ENCODE peak calls at places on chromosomes 11 and 22, in seven cellular contexts. B, Y, J, K, L, E and Z are unnamed samples.

GRCh38 chr11:133636686-133637085 is 104.4 kb upstream of the OPCML start:
- DNase-seq in B (no peak), Y (no peak), J (no peak), K (no peak), L (no peak), E (no peak), Z (no peak)

GRCh38 chr11:71282581-71283351 is 30.4 kb upstream of the SHANK2 start:
- DNase-seq in B (no peak), Y (peak), J (no peak), K (peak), L (peak), E (no peak), Z (no peak)

GRCh38 chr11:65855927-65856363 is 2.0 kb downstream of the CFL1 start:
- DNase-seq in B (no peak), Y (no peak), J (no peak), K (no peak), L (no peak), E (no peak), Z (no peak)

GRCh38 chr11:100981196-100981824 is 148.3 kb downstream of the PGR start:
- DNase-seq in B (no peak), Y (no peak), J (no peak), K (no peak), L (no peak), E (no peak), Z (no peak)

GRCh38 chr11:83574516-83574915 is 288.3 kb upstream of the CCDC90B start:
- DNase-seq in B (no peak), Y (no peak), J (no peak), K (no peak), L (no peak), E (no peak), Z (no peak)

GRCh38 chr11:65663634-65664200 is 1.0 kb upstream of the RELA start:
- DNase-seq in B (no peak), Y (peak), J (no peak), K (peak), L (peak), E (peak), Z (no peak)

GRCh38 chr11:66412110-66412509 is 8.7 kb upstream of the NPAS4 start:
- DNase-seq in B (no peak), Y (no peak), J (no peak), K (no peak), L (no peak), E (no peak), Z (no peak)

GRCh38 chr11:71402878-71403277 is 45.3 kb downstream of the DHCR7 start:
- DNase-seq in B (no peak), Y (no peak), J (no peak), K (no peak), L (no peak), E (no peak), Z (no peak)

GRCh38 chr22:44448271-44448780 is 49.7 kb downstream of the RTL6 start:
- DNase-seq in B (peak), Y (peak), J (no peak), K (peak), L (peak), E (peak), Z (no peak)

GRCh38 chr22:40345801-40346177 is 511 bp upstream of the ADSL start:
- DNase-seq in B (no peak), Y (no peak), J (no peak), K (peak), L (peak), E (no peak), Z (peak)

GRCh38 chr22:30250713-30251267 is 4.2 kb upstream of the LIF start:
- DNase-seq in B (peak), Y (no peak), J (no peak), K (peak), L (no peak), E (no peak), Z (no peak)

GRCh38 chr22:25403284-25403606 is 161.2 kb upstream of the GRK3 start:
- DNase-seq in B (no peak), Y (no peak), J (no peak), K (no peak), L (no peak), E (no peak), Z (no peak)

GRCh38 chr11:126307706-126308105 is 3.8 kb downstream of the DCPS start:
- DNase-seq in B (peak), Y (no peak), J (no peak), K (no peak), L (no peak), E (no peak), Z (peak)

GRCh38 chr22:24772493-24773220 is 1.9 kb downstream of the PIWIL3 start:
- DNase-seq in B (peak), Y (no peak), J (no peak), K (no peak), L (no peak), E (no peak), Z (peak)

GRCh38 chr22:49827853-49828598 is at the start of gene BRD1:
- DNase-seq in B (peak), Y (no peak), J (no peak), K (peak), L (peak), E (no peak), Z (no peak)

GRCh38 chr11:70116386-70117077 is 38.4 kb downstream of the ANO1 start:
- DNase-seq in B (no peak), Y (no peak), J (no peak), K (peak), L (no peak), E (no peak), Z (no peak)

GRCh38 chr22:19678949-19679348 is 35.4 kb upstream of the SEPTIN5 start:
- DNase-seq in B (no peak), Y (no peak), J (no peak), K (no peak), L (no peak), E (no peak), Z (no peak)

GRCh38 chr22:50105529-50106100 is 15.8 kb downstream of the MOV10L1 start:
- DNase-seq in B (no peak), Y (no peak), J (no peak), K (no peak), L (no peak), E (no peak), Z (no peak)

GRCh38 chr22:39612811-39613548 is 42.4 kb downstream of the CACNA1I start:
- DNase-seq in B (no peak), Y (no peak), J (no peak), K (no peak), L (no peak), E (no peak), Z (no peak)

GRCh38 chr22:20130739-20131592 is 638 bp upstream of the ZDHHC8 start:
- DNase-seq in B (peak), Y (peak), J (peak), K (peak), L (peak), E (peak), Z (peak)

GRCh38 chr11:118060081-118060661 is 16.7 kb upstream of the TMPRSS4 start:
- DNase-seq in B (no peak), Y (peak), J (no peak), K (no peak), L (peak), E (no peak), Z (no peak)

GRCh38 chr11:118060879-118061278 is 16.0 kb upstream of the TMPRSS4 start:
- DNase-seq in B (no peak), Y (peak), J (no peak), K (no peak), L (peak), E (peak), Z (no peak)

GRCh38 chr11:118057424-118058145 is 19.3 kb upstream of the TMPRSS4 start:
- DNase-seq in B (no peak), Y (peak), J (no peak), K (no peak), L (peak), E (no peak), Z (no peak)

GRCh38 chr11:118058311-118059230 is 18.3 kb upstream of the TMPRSS4 start:
- DNase-seq in B (no peak), Y (peak), J (no peak), K (no peak), L (peak), E (no peak), Z (no peak)

DNA sequence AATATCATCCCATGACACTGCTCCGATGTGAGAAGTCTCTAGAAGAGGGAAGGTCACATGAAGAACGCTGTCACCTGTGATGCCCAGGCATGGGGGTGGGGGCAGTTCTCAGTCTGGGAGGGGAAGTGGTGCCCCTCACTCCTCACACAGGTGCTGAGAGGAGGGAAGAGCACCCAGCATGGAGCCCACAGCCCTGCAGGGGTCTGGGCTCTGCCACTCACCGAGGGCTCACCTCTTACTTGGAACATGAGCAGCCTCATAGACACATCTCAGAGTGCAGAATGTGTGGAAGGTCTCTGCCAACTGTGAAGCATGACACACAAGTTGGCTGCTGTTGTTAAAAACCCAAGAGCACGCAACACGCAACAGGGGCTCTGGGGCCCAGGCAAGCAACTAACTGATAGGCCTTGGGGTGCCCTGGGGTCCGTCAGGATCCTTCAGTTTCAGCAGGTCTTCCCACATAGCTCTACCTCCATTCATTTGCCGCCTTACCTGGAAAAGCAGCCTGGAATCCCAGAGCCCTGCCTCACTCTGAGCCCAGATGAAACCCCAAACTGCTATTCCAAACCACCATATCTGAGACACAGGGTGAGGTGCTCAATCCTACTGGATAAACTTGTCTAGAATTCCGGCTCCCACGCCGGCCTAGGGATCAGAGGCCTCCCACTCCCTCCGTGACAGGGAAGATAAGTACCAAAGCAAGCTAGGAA is 17.5 kb upstream of the TMPRSS4 start:
- DNase-seq in B (no peak), Y (peak), J (no peak), K (no peak), L (peak), E (no peak), Z (no peak)
- TF ChIP-seq EP300 in B (no peak), Y (no peak), J (no peak), K (no peak), L (no peak), E (no peak), Z (no peak)

GRCh38 chr11:99501655-99502054 is 480.9 kb downstream of the CNTN5 start:
- DNase-seq in B (no peak), Y (no peak), J (no peak), K (no peak), L (no peak), E (no peak), Z (no peak)
- TF ChIP-seq EP300 in B (no peak), Y (no peak), J (no peak), K (no peak), L (no peak), E (no peak), Z (no peak)

DNA sequence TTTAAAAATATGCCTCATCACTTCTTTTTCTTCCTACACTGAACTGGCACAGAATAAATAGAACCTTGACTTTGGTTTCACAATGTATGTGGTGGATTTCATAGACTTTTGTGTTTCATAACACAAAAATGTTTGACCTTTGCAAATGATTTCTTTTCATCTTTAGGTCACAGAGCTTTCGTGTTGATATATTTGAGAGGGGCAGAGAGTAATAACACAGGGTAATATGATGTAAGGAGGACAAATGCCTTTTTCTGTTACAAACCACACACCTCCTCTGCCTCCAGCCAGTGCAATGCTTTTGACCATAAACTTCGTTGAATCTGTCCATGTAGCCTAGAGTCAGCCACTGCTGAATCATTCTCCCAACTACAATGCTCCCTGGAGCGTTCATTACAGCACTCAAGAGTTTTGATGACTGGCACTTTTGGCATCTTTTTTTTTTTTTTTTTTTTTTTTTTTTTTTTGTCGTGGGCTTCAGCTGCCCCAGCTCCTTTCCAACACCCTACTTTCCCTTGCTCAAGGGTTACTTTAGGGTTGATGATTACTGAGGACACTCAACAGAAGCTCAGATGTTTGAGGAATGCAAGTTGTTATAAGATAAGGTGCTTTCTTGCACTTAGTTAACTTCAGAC is 11.4 kb upstream of the CAT start:
- DNase-seq in B (peak), Y (no peak), J (no peak), K (no peak), L (no peak), E (no peak), Z (no peak)
- TF ChIP-seq EP300 in B (peak), Y (no peak), J (no peak), K (no peak), L (no peak), E (no peak), Z (no peak)

DNA sequence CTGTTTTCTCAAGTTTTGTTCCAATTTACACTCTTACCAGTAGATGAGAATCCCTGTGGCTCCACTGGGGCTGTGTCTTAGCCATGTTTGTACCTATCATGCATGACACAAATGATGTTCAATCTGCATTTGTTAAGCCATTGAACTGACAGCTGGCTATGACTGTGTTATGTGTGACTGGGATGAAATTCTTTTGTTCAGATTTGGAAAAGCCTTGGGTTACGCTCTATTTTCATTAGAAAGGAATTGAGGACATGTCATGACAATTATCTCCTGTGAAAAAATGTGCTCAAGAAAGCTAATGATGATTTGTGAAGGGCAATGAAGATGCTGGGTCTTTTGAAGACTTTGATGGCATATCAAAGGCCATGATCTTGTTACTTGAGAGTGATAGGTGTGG is 201.8 kb upstream of the LARGE1 start:
- DNase-seq in B (no peak), Y (no peak), J (no peak), K (no peak), L (no peak), E (no peak), Z (no peak)
- TF ChIP-seq EP300 in B (no peak), Y (no peak), J (no peak), K (no peak), L (no peak), E (no peak), Z (no peak)

GRCh38 chr11:132627981-132628380 is 904.3 kb downstream of the OPCML start:
- DNase-seq in B (no peak), Y (no peak), J (peak), K (no peak), L (no peak), E (no peak), Z (no peak)
- TF ChIP-seq EP300 in B (no peak), Y (no peak), J (no peak), K (no peak), L (no peak), E (no peak), Z (no peak)